ENCODE peak calls at places on chromosomes 7 and 10, in ten cellular contexts. One of them, this sample, is unnamed. For H3K9me3 and H3K27me3, the result is how much of the 10 kb centered on the place peaks cover.

GRCh38 chr7:19069842-19070241 is 47.6 kb downstream of the TWIST1 start:
- DNase-seq in suprapubic skin: no peak
- DNase-seq in thyroid gland: no peak
- DNase-seq in MM.1S: no peak
- DNase-seq in PC-3: peak
- DNase-seq in right lobe of liver: no peak
- DNase-seq in neuronal stem cell: peak
- DNase-seq in heart left ventricle: no peak
- DNase-seq in mammary epithelial cell: peak
- DNase-seq in HCT116: no peak
- DNase-seq in this sample: no peak

GRCh38 chr7:52273685-52274610 is 761.5 kb upstream of the POM121L12 start:
- DNase-seq in suprapubic skin: no peak
- DNase-seq in thyroid gland: peak
- DNase-seq in MM.1S: no peak
- DNase-seq in PC-3: no peak
- DNase-seq in right lobe of liver: peak
- DNase-seq in neuronal stem cell: no peak
- DNase-seq in heart left ventricle: peak
- DNase-seq in mammary epithelial cell: no peak
- DNase-seq in HCT116: no peak
- DNase-seq in this sample: no peak

GRCh38 chr7:88111136-88111748 is 108.6 kb downstream of the SRI start:
- DNase-seq in suprapubic skin: no peak
- DNase-seq in thyroid gland: no peak
- DNase-seq in MM.1S: peak
- DNase-seq in PC-3: peak
- DNase-seq in right lobe of liver: no peak
- DNase-seq in neuronal stem cell: peak
- DNase-seq in heart left ventricle: no peak
- DNase-seq in mammary epithelial cell: peak
- DNase-seq in HCT116: peak
- DNase-seq in this sample: no peak

GRCh38 chr10:98758451-98758850 is 311.7 kb upstream of the HPS1 start:
- DNase-seq in suprapubic skin: no peak
- DNase-seq in thyroid gland: no peak
- DNase-seq in MM.1S: no peak
- DNase-seq in PC-3: no peak
- DNase-seq in right lobe of liver: no peak
- DNase-seq in neuronal stem cell: no peak
- DNase-seq in heart left ventricle: no peak
- DNase-seq in mammary epithelial cell: no peak
- DNase-seq in HCT116: no peak
- DNase-seq in this sample: no peak

GRCh38 chr7:47722126-47722525 is 140.2 kb upstream of the TNS3 start:
- DNase-seq in suprapubic skin: peak
- DNase-seq in thyroid gland: no peak
- DNase-seq in MM.1S: no peak
- DNase-seq in PC-3: no peak
- DNase-seq in right lobe of liver: no peak
- DNase-seq in neuronal stem cell: no peak
- DNase-seq in heart left ventricle: no peak
- DNase-seq in mammary epithelial cell: no peak
- DNase-seq in HCT116: no peak
- DNase-seq in this sample: no peak

GRCh38 chr7:141073173-141073640 is 657 bp upstream of the TMEM178B start:
- DNase-seq in suprapubic skin: no peak
- DNase-seq in thyroid gland: peak
- DNase-seq in MM.1S: peak
- DNase-seq in PC-3: peak
- DNase-seq in right lobe of liver: peak
- DNase-seq in neuronal stem cell: peak
- DNase-seq in heart left ventricle: peak
- DNase-seq in mammary epithelial cell: no peak
- DNase-seq in HCT116: no peak
- DNase-seq in this sample: peak

GRCh38 chr7:86991844-86992243 is 67.6 kb downstream of the ELAPOR2 start:
- DNase-seq in suprapubic skin: no peak
- DNase-seq in thyroid gland: no peak
- DNase-seq in MM.1S: no peak
- DNase-seq in PC-3: peak
- DNase-seq in right lobe of liver: no peak
- DNase-seq in neuronal stem cell: no peak
- DNase-seq in heart left ventricle: no peak
- DNase-seq in mammary epithelial cell: no peak
- DNase-seq in HCT116: no peak
- DNase-seq in this sample: peak

GRCh38 chr10:86083206-86083605 is 283.4 kb downstream of the GRID1 start:
- DNase-seq in suprapubic skin: no peak
- DNase-seq in thyroid gland: no peak
- DNase-seq in MM.1S: no peak
- DNase-seq in PC-3: no peak
- DNase-seq in right lobe of liver: no peak
- DNase-seq in neuronal stem cell: no peak
- DNase-seq in heart left ventricle: no peak
- DNase-seq in mammary epithelial cell: no peak
- DNase-seq in HCT116: no peak
- DNase-seq in this sample: no peak

GRCh38 chr10:29157321-29157720 is 131.5 kb upstream of the LYZL1 start:
- DNase-seq in suprapubic skin: no peak
- DNase-seq in thyroid gland: no peak
- DNase-seq in MM.1S: no peak
- DNase-seq in PC-3: no peak
- DNase-seq in right lobe of liver: no peak
- DNase-seq in neuronal stem cell: no peak
- DNase-seq in heart left ventricle: no peak
- DNase-seq in mammary epithelial cell: no peak
- DNase-seq in HCT116: no peak
- DNase-seq in this sample: no peak

GRCh38 chr10:17783751-17784150 is 25.4 kb upstream of the MRC1 start:
- DNase-seq in suprapubic skin: no peak
- DNase-seq in thyroid gland: no peak
- DNase-seq in MM.1S: no peak
- DNase-seq in PC-3: peak
- DNase-seq in right lobe of liver: no peak
- DNase-seq in neuronal stem cell: no peak
- DNase-seq in heart left ventricle: no peak
- DNase-seq in mammary epithelial cell: no peak
- DNase-seq in HCT116: no peak
- DNase-seq in this sample: no peak

GRCh38 chr10:126384269-126384873 is 3.9 kb downstream of the ADAM12 start:
- DNase-seq in suprapubic skin: no peak
- DNase-seq in thyroid gland: no peak
- DNase-seq in MM.1S: no peak
- DNase-seq in PC-3: peak
- DNase-seq in right lobe of liver: no peak
- DNase-seq in neuronal stem cell: no peak
- DNase-seq in heart left ventricle: no peak
- DNase-seq in mammary epithelial cell: no peak
- DNase-seq in HCT116: no peak
- DNase-seq in this sample: no peak

GRCh38 chr10:75400769-75401568 is 595 bp downstream of the ZNF503 start:
- DNase-seq in suprapubic skin: peak
- DNase-seq in thyroid gland: peak
- DNase-seq in MM.1S: peak
- DNase-seq in PC-3: peak
- DNase-seq in right lobe of liver: peak
- DNase-seq in neuronal stem cell: peak
- DNase-seq in heart left ventricle: peak
- DNase-seq in mammary epithelial cell: peak
- DNase-seq in HCT116: no peak
- DNase-seq in this sample: peak

GRCh38 chr10:84211566-84211965 is 13.8 kb downstream of the LRIT2 start:
- DNase-seq in suprapubic skin: peak
- DNase-seq in thyroid gland: no peak
- DNase-seq in MM.1S: no peak
- DNase-seq in PC-3: no peak
- DNase-seq in right lobe of liver: no peak
- DNase-seq in neuronal stem cell: no peak
- DNase-seq in heart left ventricle: no peak
- DNase-seq in mammary epithelial cell: no peak
- DNase-seq in HCT116: no peak
- DNase-seq in this sample: no peak

GRCh38 chr7:43692582-43693373 is 36.5 kb downstream of the COA1 start:
- DNase-seq in suprapubic skin: no peak
- DNase-seq in thyroid gland: no peak
- DNase-seq in MM.1S: no peak
- DNase-seq in PC-3: peak
- DNase-seq in right lobe of liver: no peak
- DNase-seq in neuronal stem cell: no peak
- DNase-seq in heart left ventricle: no peak
- DNase-seq in mammary epithelial cell: peak
- DNase-seq in HCT116: no peak
- DNase-seq in this sample: peak

GRCh38 chr10:63922714-63923317 is 401.6 kb downstream of the REEP3 start:
- DNase-seq in suprapubic skin: no peak
- DNase-seq in thyroid gland: no peak
- DNase-seq in MM.1S: no peak
- DNase-seq in PC-3: no peak
- DNase-seq in right lobe of liver: no peak
- DNase-seq in neuronal stem cell: no peak
- DNase-seq in heart left ventricle: no peak
- DNase-seq in mammary epithelial cell: no peak
- DNase-seq in HCT116: no peak
- DNase-seq in this sample: no peak

GRCh38 chr7:114944742-114945625 is 23.1 kb downstream of the MDFIC start:
- DNase-seq in suprapubic skin: peak
- DNase-seq in thyroid gland: peak
- DNase-seq in MM.1S: no peak
- DNase-seq in PC-3: no peak
- DNase-seq in right lobe of liver: peak
- DNase-seq in neuronal stem cell: peak
- DNase-seq in heart left ventricle: peak
- DNase-seq in mammary epithelial cell: no peak
- DNase-seq in HCT116: no peak
- DNase-seq in this sample: peak

GRCh38 chr7:51046103-51046466 is 263.4 kb upstream of the GRB10 start:
- DNase-seq in suprapubic skin: no peak
- DNase-seq in thyroid gland: no peak
- DNase-seq in MM.1S: no peak
- DNase-seq in PC-3: peak
- DNase-seq in right lobe of liver: no peak
- DNase-seq in neuronal stem cell: no peak
- DNase-seq in heart left ventricle: no peak
- DNase-seq in mammary epithelial cell: no peak
- DNase-seq in HCT116: no peak
- DNase-seq in this sample: no peak
- H3K4me3 ChIP-seq in suprapubic skin: no peak
- H3K4me3 ChIP-seq in thyroid gland: no peak
- H3K4me3 ChIP-seq in MM.1S: no peak
- H3K4me3 ChIP-seq in PC-3: no peak
- H3K4me3 ChIP-seq in right lobe of liver: no peak
- H3K4me3 ChIP-seq in neuronal stem cell: no peak
- H3K4me3 ChIP-seq in heart left ventricle: no peak
- H3K4me3 ChIP-seq in mammary epithelial cell: no peak
- H3K4me3 ChIP-seq in HCT116: peak
- H3K4me3 ChIP-seq in this sample: no peak

GRCh38 chr10:130282492-130283233 is 146.5 kb downstream of the GLRX3 start:
- DNase-seq in suprapubic skin: no peak
- DNase-seq in thyroid gland: no peak
- DNase-seq in MM.1S: no peak
- DNase-seq in PC-3: no peak
- DNase-seq in right lobe of liver: no peak
- DNase-seq in neuronal stem cell: no peak
- DNase-seq in heart left ventricle: no peak
- DNase-seq in mammary epithelial cell: no peak
- DNase-seq in HCT116: no peak
- DNase-seq in this sample: no peak
- H3K9me3 ChIP-seq in suprapubic skin: half or more
- H3K9me3 ChIP-seq in thyroid gland: under half
- H3K9me3 ChIP-seq in MM.1S: under half
- H3K9me3 ChIP-seq in PC-3: under half
- H3K9me3 ChIP-seq in right lobe of liver: under half
- H3K9me3 ChIP-seq in neuronal stem cell: under half
- H3K9me3 ChIP-seq in heart left ventricle: under half
- H3K9me3 ChIP-seq in mammary epithelial cell: half or more
- H3K9me3 ChIP-seq in HCT116: under half
- H3K9me3 ChIP-seq in this sample: under half

DNA sequence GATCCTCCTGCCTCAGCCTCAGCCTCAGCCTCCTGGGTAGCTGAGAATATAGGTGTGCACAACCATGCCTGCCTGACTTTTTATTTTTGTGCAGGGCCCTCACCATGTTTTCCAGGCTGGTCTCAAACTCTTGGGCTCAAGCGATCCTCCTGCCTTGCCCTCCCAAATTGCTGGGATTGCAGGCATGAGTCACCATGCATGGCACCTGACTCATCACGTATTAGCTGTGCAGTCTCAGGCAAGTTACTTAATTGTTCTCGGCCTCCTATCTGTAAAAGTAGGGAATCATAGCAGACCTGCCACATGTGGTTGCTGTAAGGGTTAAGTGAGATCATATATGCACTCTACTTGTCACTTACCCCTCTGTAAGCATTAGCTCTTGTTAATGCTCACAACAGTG is 117.2 kb downstream of the ANLN start:
- DNase-seq in suprapubic skin: peak
- DNase-seq in thyroid gland: no peak
- DNase-seq in MM.1S: no peak
- DNase-seq in PC-3: peak
- DNase-seq in right lobe of liver: no peak
- DNase-seq in neuronal stem cell: no peak
- DNase-seq in heart left ventricle: no peak
- DNase-seq in mammary epithelial cell: no peak
- DNase-seq in HCT116: peak
- DNase-seq in this sample: peak
- H3K27me3 ChIP-seq in suprapubic skin: under half
- H3K27me3 ChIP-seq in thyroid gland: under half
- H3K27me3 ChIP-seq in MM.1S: under half
- H3K27me3 ChIP-seq in PC-3: under half
- H3K27me3 ChIP-seq in right lobe of liver: under half
- H3K27me3 ChIP-seq in neuronal stem cell: under half
- H3K27me3 ChIP-seq in heart left ventricle: under half
- H3K27me3 ChIP-seq in mammary epithelial cell: under half
- H3K27me3 ChIP-seq in HCT116: under half
- H3K27me3 ChIP-seq in this sample: under half

DNA sequence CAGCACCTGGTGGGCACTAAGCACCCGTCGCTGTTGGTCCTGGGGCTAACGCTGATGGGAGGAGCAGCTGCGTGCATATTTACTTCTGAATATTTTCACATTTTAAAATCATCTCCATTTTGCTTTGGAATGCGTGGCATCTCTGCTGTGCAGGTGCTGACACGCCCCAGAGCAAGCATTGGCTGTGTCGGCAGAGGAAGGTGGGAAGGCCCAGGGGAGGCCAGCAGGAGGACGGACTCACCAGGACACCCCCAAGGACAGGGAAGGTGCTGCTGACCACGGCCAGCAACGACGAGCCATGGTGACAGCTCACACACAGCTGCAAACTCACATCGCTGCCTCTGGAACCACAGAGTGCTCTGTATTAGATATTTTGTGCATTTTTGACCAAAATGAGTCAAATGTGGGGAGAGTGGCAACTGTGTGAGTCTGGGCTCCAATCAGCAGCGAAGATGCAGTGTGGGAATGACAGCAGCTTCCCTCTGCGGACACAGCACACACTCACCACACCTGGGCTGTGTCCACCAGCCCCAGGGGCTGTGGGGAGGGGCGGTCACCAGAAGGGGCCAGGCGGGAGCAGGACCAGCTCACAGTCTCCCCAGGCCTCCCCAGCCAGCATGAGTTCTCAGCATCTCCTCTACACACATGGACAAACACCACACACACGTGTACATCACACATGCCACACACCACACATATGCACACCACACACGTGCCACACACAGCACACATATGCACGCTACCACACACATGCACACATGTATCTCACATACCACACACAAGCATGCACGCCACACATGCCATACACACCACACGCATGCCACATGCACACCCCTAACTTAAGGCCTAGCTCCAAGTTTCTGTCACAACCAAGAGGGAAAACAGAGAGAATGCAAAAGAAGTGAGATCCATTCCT is 58.2 kb downstream of the PTPRN2 start:
- DNase-seq in suprapubic skin: no peak
- DNase-seq in thyroid gland: no peak
- DNase-seq in MM.1S: no peak
- DNase-seq in PC-3: no peak
- DNase-seq in right lobe of liver: no peak
- DNase-seq in neuronal stem cell: no peak
- DNase-seq in heart left ventricle: no peak
- DNase-seq in mammary epithelial cell: no peak
- DNase-seq in HCT116: no peak
- DNase-seq in this sample: no peak
- H3K4me3 ChIP-seq in suprapubic skin: no peak
- H3K4me3 ChIP-seq in thyroid gland: no peak
- H3K4me3 ChIP-seq in MM.1S: no peak
- H3K4me3 ChIP-seq in PC-3: no peak
- H3K4me3 ChIP-seq in right lobe of liver: no peak
- H3K4me3 ChIP-seq in neuronal stem cell: no peak
- H3K4me3 ChIP-seq in heart left ventricle: no peak
- H3K4me3 ChIP-seq in mammary epithelial cell: no peak
- H3K4me3 ChIP-seq in HCT116: no peak
- H3K4me3 ChIP-seq in this sample: no peak

This sample was measured in MG63.